ENCODE peak calls at places on chromosomes 5 and 9, in six cellular contexts. P is Caco-2; Z is neural progenitor cell; M is ovary; J is naive thymus-derived CD4-positive, alpha-beta T cell; R is right cardiac atrium. F is an unnamed sample. For H3K27me3, the result is how much of the 10 kb centered on the place peaks cover.

GRCh38 chr9:25716220-25716872 is 38.1 kb upstream of the TUSC1 start:
- DNase-seq in M (no peak), R (no peak), P (peak), Z (peak), J (no peak), F (peak)

GRCh38 chr9:98995059-98995665 is 51.5 kb downstream of the COL15A1 start:
- DNase-seq in J (no peak), Z (no peak), R (peak), M (peak), P (no peak), F (no peak)

GRCh38 chr5:135353952-135354721 is 44.9 kb downstream of the MACROH2A1 start:
- DNase-seq in R (no peak), P (no peak), J (no peak), Z (no peak), M (no peak), F (no peak)

GRCh38 chr5:75510836-75511434 is 494 bp downstream of the CERT1 start:
- DNase-seq in Z (peak), J (no peak), R (peak), P (peak), M (peak), F (no peak)

GRCh38 chr5:143916441-143916840 is 104.5 kb downstream of the HMHB1 start:
- DNase-seq in R (no peak), M (no peak), P (no peak), J (no peak), Z (no peak), F (no peak)

GRCh38 chr5:177966009-177966838 is 29.8 kb downstream of the PROP1 start:
- DNase-seq in J (no peak), M (no peak), R (no peak), Z (no peak), P (no peak), F (no peak)

GRCh38 chr9:17470449-17470848 is 108.4 kb upstream of the SH3GL2 start:
- DNase-seq in J (no peak), M (no peak), R (no peak), Z (no peak), P (no peak), F (peak)

GRCh38 chr9:133378408-133378962 is 2.3 kb downstream of the STKLD1 start:
- DNase-seq in P (no peak), Z (no peak), M (no peak), J (no peak), R (peak), F (no peak)

GRCh38 chr5:91438871-91439270 is 55.8 kb upstream of the ARRDC3 start:
- DNase-seq in J (no peak), Z (peak), P (peak), M (no peak), R (no peak), F (peak)

GRCh38 chr5:32710859-32711692 is at the start of gene NPR3:
- DNase-seq in M (no peak), J (no peak), Z (peak), R (peak), P (no peak), F (no peak)

GRCh38 chr5:145495741-145496140 is 339.4 kb downstream of the PRELID2 start:
- DNase-seq in M (no peak), R (no peak), P (no peak), Z (no peak), J (no peak), F (no peak)

GRCh38 chr9:36985061-36985768 is 48.9 kb downstream of the PAX5 start:
- DNase-seq in Z (no peak), J (no peak), P (no peak), R (no peak), M (no peak), F (no peak)

GRCh38 chr9:36987891-36988290 is 46.2 kb downstream of the PAX5 start:
- DNase-seq in P (no peak), R (no peak), J (no peak), Z (peak), M (no peak), F (no peak)

GRCh38 chr9:36986548-36987408 is 47.3 kb downstream of the PAX5 start:
- DNase-seq in R (no peak), J (no peak), M (no peak), P (no peak), Z (peak), F (no peak)

GRCh38 chr9:36987409-36987808 is 46.7 kb downstream of the PAX5 start:
- DNase-seq in M (no peak), J (no peak), Z (no peak), P (no peak), R (no peak), F (no peak)

GRCh38 chr9:36985769-36986547 is 48.1 kb downstream of the PAX5 start:
- DNase-seq in R (no peak), M (no peak), P (no peak), Z (peak), J (no peak), F (no peak)
- H3K27me3 ChIP-seq in R (under half), M (under half), P (under half), Z (half or more), J (under half), F (under half)

DNA sequence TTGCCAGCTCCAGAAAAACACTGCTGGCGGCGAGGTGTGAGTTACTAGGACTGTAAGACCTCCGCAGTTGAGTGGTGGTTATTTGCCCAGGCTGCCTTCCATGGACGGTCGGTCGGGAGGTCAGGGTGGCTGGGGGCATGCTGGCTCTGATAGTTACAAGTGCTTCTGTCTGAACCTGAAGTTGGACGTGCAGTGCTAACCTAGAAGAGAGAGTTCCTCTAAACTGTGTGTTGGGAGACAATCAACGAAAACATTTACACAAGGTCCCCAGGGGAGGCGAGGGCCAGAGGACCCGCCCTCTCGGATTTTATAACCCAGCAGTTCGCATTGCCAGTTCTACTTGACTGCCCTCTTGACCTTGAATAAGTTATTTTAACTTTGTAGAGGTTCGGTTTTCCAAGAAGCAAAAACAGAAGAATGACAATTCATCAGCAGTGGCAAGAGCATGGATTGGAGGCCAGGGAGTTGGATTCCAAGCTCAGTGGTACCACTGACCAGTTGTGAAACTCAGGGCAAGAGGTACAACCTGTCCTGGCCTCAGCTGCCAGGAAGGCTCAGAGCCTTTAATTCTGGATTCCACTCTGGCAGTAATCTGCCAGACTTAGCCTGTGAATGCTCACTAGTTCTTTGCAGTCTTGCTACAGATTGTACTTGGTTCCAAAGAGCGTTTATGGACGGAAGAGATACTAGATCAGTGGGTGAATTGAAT is 28.7 kb upstream of the PDE8B start:
- DNase-seq in M (no peak), J (no peak), Z (no peak), R (no peak), P (no peak), F (no peak)
- H3K27me3 ChIP-seq in M (under half), J (under half), Z (half or more), R (under half), P (under half), F (under half)

GRCh38 chr5:159102294-159102934 is 2.7 kb upstream of the EBF1 start:
- DNase-seq in M (no peak), R (no peak), J (no peak), P (no peak), Z (no peak), F (no peak)
- H3K27me3 ChIP-seq in M (under half), R (under half), J (under half), P (under half), Z (half or more), F (half or more)

GRCh38 chr5:56669534-56670483 is 145.5 kb upstream of the MAP3K1 start:
- DNase-seq in J (peak), R (peak), Z (no peak), M (no peak), P (no peak), F (no peak)

GRCh38 chr5:56668996-56669395 is 146.4 kb upstream of the MAP3K1 start:
- DNase-seq in Z (no peak), R (no peak), J (no peak), M (no peak), P (peak), F (peak)

GRCh38 chr5:56670916-56671315 is 144.4 kb upstream of the MAP3K1 start:
- DNase-seq in P (no peak), R (no peak), J (no peak), M (no peak), Z (no peak), F (no peak)

GRCh38 chr5:56673171-56673570 is 142.2 kb upstream of the MAP3K1 start:
- DNase-seq in Z (no peak), R (peak), J (no peak), M (no peak), P (no peak), F (no peak)

DNA sequence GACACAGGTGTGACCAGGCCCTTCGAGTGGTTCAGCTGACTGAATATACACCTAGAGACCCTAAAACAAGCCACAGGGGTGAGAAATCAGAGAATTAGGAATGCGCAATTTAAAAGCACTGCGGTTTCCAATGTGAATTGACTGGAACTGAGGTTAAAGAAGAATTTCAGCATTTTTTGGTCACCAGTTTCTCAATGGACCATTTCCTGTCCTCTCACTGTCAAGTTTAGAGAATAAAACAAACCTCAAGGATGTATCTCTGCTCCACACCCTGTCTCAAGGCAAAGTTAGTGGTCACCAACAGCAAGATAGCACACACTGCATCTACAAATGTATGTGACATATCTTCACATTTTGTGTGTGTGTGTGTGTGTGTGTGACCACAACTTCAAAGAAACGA is 143.8 kb upstream of the MAP3K1 start:
- DNase-seq in M (no peak), R (no peak), J (no peak), P (no peak), Z (no peak), F (no peak)
- H3K27me3 ChIP-seq in M (under half), R (under half), J (under half), P (under half), Z (under half), F (under half)

DNA sequence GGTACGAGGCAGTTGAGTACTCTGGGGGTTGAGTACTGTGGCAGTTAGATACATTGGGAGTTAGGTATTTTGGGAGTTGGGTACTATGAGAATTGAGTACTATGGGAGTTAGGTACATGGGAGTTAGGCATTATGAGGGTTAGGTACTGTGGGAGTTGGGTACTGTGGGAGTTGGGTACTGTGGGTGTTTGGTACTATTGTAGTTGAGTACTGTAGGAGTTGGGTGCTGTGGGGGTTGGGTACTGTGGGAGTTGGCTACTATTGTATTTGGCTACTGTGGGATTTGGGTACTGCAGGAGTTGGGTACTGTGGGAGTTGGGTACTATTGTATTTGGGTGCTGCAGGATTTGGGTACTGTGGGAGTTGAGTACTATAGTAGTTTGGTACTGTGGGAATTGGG is 4.8 kb upstream of the SLC6A19 start:
- DNase-seq in J (no peak), R (no peak), P (no peak), Z (no peak), M (no peak), F (no peak)
- H3K27me3 ChIP-seq in J (under half), R (under half), P (under half), Z (under half), M (under half), F (under half)

DNA sequence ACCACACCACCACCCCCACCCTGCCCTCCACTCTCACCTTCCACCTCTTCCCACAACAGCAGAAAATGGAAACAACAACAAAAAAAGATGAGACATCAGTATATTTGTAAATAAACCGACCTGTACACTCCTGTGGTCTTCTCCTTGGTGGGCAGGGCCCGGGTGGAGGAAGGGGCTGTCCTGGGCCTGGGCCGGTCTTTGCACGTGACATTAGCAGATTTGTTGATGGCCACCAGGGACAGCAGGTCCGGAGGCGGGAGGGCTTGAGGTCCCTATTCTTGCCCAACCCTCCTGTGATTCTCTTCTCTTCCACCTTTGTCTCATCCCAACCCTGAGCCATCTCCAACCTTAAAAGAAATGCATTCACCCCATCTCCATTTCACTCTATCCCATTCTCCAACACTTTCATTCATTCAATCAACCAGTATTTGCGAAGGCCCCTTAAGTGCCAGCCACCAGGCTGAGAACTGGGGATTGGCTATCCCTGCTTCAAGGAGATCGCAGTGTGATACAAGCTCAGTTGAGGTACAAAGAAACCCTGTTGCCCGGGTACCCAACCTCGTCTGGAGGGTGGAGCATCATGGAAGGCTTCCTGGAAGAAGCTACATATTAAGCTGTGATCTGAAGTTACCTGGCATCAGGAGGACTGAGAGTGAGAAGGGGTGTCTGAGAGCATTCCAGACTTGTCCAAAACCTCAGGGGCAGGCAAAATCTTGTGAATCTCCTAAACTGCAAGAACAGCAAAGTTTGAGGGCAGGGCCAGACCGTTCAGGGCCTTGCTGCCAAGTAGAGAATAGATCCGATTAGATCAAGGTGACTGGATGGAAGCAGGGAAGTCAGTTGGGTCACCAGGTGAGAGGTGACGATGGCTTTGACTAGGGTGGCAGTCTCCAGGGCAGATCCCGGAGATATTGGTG is 87.4 kb downstream of the LMX1B start:
- DNase-seq in P (no peak), R (no peak), Z (peak), M (no peak), J (no peak), F (no peak)
- H3K27me3 ChIP-seq in P (under half), R (under half), Z (half or more), M (under half), J (under half), F (under half)

DNA sequence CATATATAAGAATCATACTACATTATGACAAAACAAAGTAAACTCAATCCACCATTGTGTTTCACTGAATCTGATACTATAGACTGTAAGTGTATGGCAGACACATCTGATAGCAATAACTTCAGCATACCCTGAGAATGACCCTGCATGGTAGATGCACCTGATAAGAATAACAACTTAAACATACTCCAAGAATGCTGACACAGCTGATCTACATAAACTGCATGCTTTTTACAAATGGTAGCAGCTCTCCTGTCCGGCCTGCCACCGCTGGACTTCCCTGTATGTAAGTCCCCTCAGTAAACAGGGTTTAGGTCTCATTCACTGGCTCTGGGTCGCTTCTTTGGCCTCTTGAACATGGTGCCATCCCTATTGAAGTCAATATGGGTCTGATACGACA is 100.4 kb downstream of the ANKH start:
- DNase-seq in P (no peak), R (no peak), Z (no peak), M (no peak), J (no peak), F (no peak)
- H3K27me3 ChIP-seq in P (under half), R (under half), Z (under half), M (under half), J (under half), F (under half)

F was measured in trophoblast cell.